ENCODE peak calls at places on chromosomes 5 and 9, in four cellular contexts. P is GM12865, V is heart right ventricle, K is ovary. E is an unnamed sample.

GRCh38 chr9:122193651-122194050 is 33.9 kb downstream of the MORN5 start:
- DNase-seq in P (no peak), V (no peak), K (no peak), E (no peak)

GRCh38 chr5:137867664-137868063 is at the start of gene MYOT:
- DNase-seq in P (no peak), V (no peak), K (no peak), E (no peak)

GRCh38 chr9:108663381-108663876 is 192.4 kb downstream of the ACTL7B start:
- DNase-seq in P (no peak), V (no peak), K (no peak), E (no peak)

GRCh38 chr5:149356391-149356790 is 1.5 kb upstream of the PCYOX1L start:
- DNase-seq in P (peak; percentile 14), V (no peak), K (no peak), E (no peak)

GRCh38 chr5:54785729-54786548 is 199.5 kb downstream of the ESM1 start:
- DNase-seq in P (peak; percentile 67), V (peak; percentile 65), K (peak; percentile 24), E (peak; percentile 15)

GRCh38 chr9:128619127-128619526 is 37.5 kb downstream of the DYNC2I2 start:
- DNase-seq in P (no peak), V (no peak), K (no peak), E (no peak)

GRCh38 chr5:34455096-34455495 is 201.0 kb upstream of the RAI14 start:
- DNase-seq in P (no peak), V (no peak), K (no peak), E (no peak)

GRCh38 chr9:88658311-88658822 is 123.4 kb downstream of the NXNL2 start:
- DNase-seq in P (no peak), V (peak; percentile 39), K (peak; percentile 24), E (no peak)

GRCh38 chr5:54873696-54874095 is 111.7 kb downstream of the ESM1 start:
- DNase-seq in P (no peak), V (no peak), K (no peak), E (no peak)

GRCh38 chr5:135605221-135605620 is 26.4 kb upstream of the CXCL14 start:
- DNase-seq in P (no peak), V (no peak), K (no peak), E (no peak)

GRCh38 chr5:138032028-138032571 is 779 bp downstream of the FAM13B start:
- DNase-seq in P (peak; percentile 92), V (peak; percentile 73), K (peak; percentile 73), E (peak; percentile 87)

GRCh38 chr5:172102913-172103629 is 85.0 kb downstream of the STK10 start:
- DNase-seq in P (no peak), V (peak; percentile 49), K (no peak), E (no peak)

GRCh38 chr9:33133186-33133585 is 34.0 kb downstream of the B4GALT1 start:
- DNase-seq in P (no peak), V (no peak), K (no peak), E (no peak)

GRCh38 chr9:22119537-22120167 is 110.5 kb upstream of the CDKN2B start:
- DNase-seq in P (peak; percentile 38), V (no peak), K (no peak), E (no peak)

GRCh38 chr9:34568783-34569182 is 20.7 kb downstream of the CNTFR start:
- DNase-seq in P (no peak), V (peak; percentile 8), K (no peak), E (no peak)

GRCh38 chr9:105332471-105332870 is 88.0 kb downstream of the SLC44A1 start:
- DNase-seq in P (no peak), V (no peak), K (no peak), E (no peak)

GRCh38 chr5:142654578-142655042 is 31.3 kb downstream of the FGF1 start:
- DNase-seq in P (no peak), V (no peak), K (no peak), E (no peak)

GRCh38 chr5:61401726-61402125 is 69.7 kb downstream of the ZSWIM6 start:
- DNase-seq in P (no peak), V (no peak), K (no peak), E (no peak)

GRCh38 chr9:135085830-135086546 is 1.5 kb upstream of the OLFM1 start:
- DNase-seq in P (peak; percentile 40), V (peak; percentile 80), K (peak; percentile 88), E (peak; percentile 38)

GRCh38 chr5:11973469-11973868 is 69.2 kb upstream of the CTNND2 start:
- DNase-seq in P (no peak), V (no peak), K (no peak), E (no peak)

GRCh38 chr9:136900988-136901515 is 14.7 kb downstream of the TRAF2 start:
- DNase-seq in P (peak; percentile 22), V (no peak), K (no peak), E (no peak)

GRCh38 chr5:139633295-139634027 is 14.7 kb upstream of the CXXC5 start:
- DNase-seq in P (peak; percentile 90), V (peak; percentile 64), K (peak; percentile 72), E (peak; percentile 72)

GRCh38 chr5:103866169-103866568 is 303.6 kb upstream of the NUDT12 start:
- DNase-seq in P (no peak), V (no peak), K (no peak), E (no peak)

GRCh38 chr5:74105126-74105780 is 479.3 kb downstream of the ARHGEF28 start:
- DNase-seq in P (no peak), V (peak; percentile 19), K (peak; percentile 41), E (no peak)

GRCh38 chr9:23698161-23698560 is 127.9 kb downstream of the ELAVL2 start:
- DNase-seq in P (no peak), V (no peak), K (no peak), E (no peak)

GRCh38 chr9:23707249-23707648 is 118.8 kb downstream of the ELAVL2 start:
- DNase-seq in P (no peak), V (no peak), K (no peak), E (no peak)

GRCh38 chr9:23700359-23700758 is 125.7 kb downstream of the ELAVL2 start:
- DNase-seq in P (no peak), V (no peak), K (no peak), E (no peak)

GRCh38 chr9:23701291-23701690 is 124.7 kb downstream of the ELAVL2 start:
- DNase-seq in P (no peak), V (no peak), K (no peak), E (no peak)

GRCh38 chr9:23702311-23702922 is 123.6 kb downstream of the ELAVL2 start:
- DNase-seq in P (no peak), V (no peak), K (no peak), E (no peak)
- TF ChIP-seq CTCF in P (no peak), V (no peak), K (no peak), E (no peak)

GRCh38 chr9:3491450-3491849 is 34.4 kb downstream of the RFX3 start:
- DNase-seq in P (no peak), V (no peak), K (no peak), E (no peak)
- TF ChIP-seq CTCF in P (no peak), V (no peak), K (no peak), E (no peak)

GRCh38 chr5:117315170-117315569 is 740.5 kb upstream of the SEMA6A start:
- DNase-seq in P (no peak), V (no peak), K (no peak), E (no peak)

DNA sequence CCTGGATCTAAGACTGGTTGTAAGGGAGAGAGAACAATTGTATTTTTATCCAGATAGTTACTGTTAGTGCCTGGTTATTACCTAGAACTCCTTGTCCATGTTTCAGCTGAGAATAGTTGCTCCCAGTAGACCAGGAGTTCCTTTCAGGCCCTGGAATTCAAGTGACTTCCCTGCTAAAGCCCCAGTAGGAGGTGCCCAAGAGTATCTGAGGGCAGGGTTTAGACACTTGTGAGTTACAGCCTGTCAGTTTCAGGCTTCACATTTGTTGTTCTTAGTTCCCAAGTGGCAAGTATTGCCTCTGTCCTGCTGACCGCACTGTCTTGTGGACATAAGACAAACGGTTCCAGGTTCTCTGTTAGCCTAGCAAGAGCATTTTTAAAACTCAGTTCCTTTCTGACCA is 743.9 kb upstream of the SEMA6A start:
- DNase-seq in P (peak; percentile 4), V (no peak), K (no peak), E (no peak)
- TF ChIP-seq CTCF in P (no peak), V (no peak), K (no peak), E (peak; percentile 24)

DNA sequence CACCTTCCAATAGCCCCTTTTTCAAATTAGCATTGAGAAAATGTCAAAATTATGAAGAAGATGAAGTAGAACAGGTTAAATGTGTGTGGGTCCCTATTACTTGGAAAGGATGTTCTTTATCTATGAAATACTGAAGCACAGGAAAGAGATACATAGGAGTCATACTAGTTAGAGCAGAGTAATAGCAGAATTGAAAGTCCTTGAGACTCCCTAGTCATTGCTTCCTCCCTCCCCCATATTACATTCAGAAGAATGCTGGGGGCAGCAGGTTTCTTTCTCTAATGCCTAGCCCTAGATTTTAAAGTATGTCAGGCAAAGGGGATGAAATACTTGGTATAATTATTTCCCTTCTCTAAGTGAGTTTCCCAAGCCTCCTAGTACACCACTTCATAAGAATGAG is 4.4 kb downstream of the ZCCHC9 start:
- DNase-seq in P (no peak), V (no peak), K (no peak), E (no peak)
- TF ChIP-seq CTCF in P (no peak), V (no peak), K (no peak), E (no peak)

DNA sequence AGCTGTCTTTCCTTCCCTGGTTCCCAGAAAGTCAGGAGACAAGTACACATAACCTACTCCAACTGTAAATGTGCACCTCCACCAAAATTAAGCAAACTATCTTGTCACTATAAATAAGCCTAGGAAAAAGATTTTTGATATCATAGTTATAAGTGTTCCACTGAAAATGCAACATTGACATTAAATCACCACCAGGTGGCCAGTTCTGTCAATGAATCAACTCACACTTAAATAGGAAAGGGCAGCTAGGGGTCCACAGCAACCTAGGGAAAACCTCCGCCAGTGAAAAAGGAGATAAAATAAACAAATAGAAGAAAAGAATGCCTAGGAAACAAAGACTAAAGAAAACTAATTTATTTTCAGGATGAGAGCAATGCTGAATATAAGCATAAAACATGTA is 243.0 kb upstream of the PTPRD start:
- DNase-seq in P (no peak), V (no peak), K (no peak), E (no peak)
- TF ChIP-seq CTCF in P (no peak), V (no peak), K (no peak), E (no peak)

GRCh38 chr5:112366987-112367386 is 52.1 kb downstream of the EPB41L4A start:
- DNase-seq in P (peak; percentile 33), V (no peak), K (no peak), E (no peak)
- TF ChIP-seq CTCF in P (peak; percentile 60), V (peak; percentile 14), K (no peak), E (peak; percentile 59)

DNA sequence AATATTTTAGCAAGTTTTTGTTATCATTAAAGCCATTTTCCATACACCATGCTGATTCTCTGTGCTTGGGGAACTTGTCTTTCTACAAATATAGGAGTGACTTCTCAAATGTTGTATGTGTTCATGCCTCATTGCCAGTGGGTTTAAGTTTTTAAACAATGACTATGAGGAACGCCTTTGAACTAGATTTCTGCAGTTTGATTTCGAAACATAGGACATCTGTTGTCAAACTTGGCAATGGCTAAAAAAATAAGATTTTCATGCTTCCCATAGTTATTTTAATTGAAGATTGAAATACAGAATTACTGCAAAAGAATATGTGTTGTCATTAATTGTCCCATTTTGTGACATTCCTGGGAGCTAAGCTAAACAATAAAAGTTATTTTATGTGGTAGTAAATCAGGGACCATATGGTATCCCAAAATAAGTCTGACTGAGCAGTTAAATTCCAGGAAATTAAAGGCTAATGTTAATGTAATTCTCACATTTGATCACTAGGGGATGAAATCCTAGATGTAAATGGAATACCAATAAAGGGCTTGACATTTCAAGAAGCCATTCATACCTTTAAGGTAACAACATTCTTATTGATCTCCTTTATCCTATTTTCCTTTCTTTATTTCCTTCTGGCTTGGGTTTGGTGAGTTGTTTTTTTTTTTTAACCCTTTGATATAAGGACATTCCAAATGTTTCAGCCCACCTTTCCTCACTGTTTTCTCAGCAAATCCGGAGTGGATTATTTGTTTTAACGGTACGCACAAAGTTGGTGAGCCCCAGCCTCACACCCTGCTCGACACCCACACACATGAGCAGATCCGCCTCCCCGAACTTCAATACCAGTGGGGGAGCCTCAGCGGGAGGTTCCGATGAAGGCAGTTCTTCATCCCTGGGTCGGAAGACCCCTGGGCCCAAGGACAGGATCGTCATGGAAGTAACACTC is 116.7 kb downstream of the GOLPH3 start:
- DNase-seq in P (no peak), V (no peak), K (no peak), E (no peak)
- TF ChIP-seq CTCF in P (peak; percentile 9), V (no peak), K (no peak), E (no peak)